ENCODE peak calls at places on chromosomes 6 and 20, in seven cellular contexts. H is stimulated activated CD8-positive, alpha-beta memory T cell treated with anti-CD3 and anti-CD28 coated beads, Interleukin-7, amount 100 ng/mL, for 1 hour; Y is right atrium auricular region; U is stimulated activated CD4-positive, alpha-beta T cell treated with anti-CD3 and anti-CD28 coated beads, Interleukin-4, amount 100 ng/mL, for 24 hours; Q is GM12865; C is GM04504; K is T-helper 17 cell. O is an unnamed sample.

GRCh38 chr6:160333101-160333500 is 15.1 kb upstream of the SLC22A3 start:
- DNase-seq in H (no peak), Y (no peak), U (no peak), Q (no peak), C (no peak), K (no peak), O (no peak)

GRCh38 chr6:26107935-26108334 is 20.7 kb downstream of the HFE start:
- DNase-seq in H (no peak), Y (no peak), U (no peak), Q (no peak), C (no peak), K (no peak), O (no peak)

GRCh38 chr20:48186915-48187314 is 401.6 kb upstream of the SULF2 start:
- DNase-seq in H (no peak), Y (no peak), U (no peak), Q (no peak), C (no peak), K (no peak), O (peak; percentile 87)

GRCh38 chr6:26305097-26305841 is 59.7 kb upstream of the BTN3A2 start:
- DNase-seq in H (no peak), Y (peak; percentile 63), U (peak; percentile 80), Q (peak; percentile 82), C (no peak), K (peak; percentile 48), O (peak; percentile 29)

GRCh38 chr6:86685230-86685797 is 252.0 kb upstream of the HTR1E start:
- DNase-seq in H (no peak), Y (no peak), U (no peak), Q (no peak), C (no peak), K (no peak), O (no peak)

GRCh38 chr6:53436904-53437303 is 88.2 kb upstream of the ELOVL5 start:
- DNase-seq in H (no peak), Y (no peak), U (no peak), Q (no peak), C (no peak), K (no peak), O (no peak)

GRCh38 chr20:35235881-35236280 is 9.4 kb downstream of the MMP24 start:
- DNase-seq in H (no peak), Y (no peak), U (no peak), Q (no peak), C (no peak), K (no peak), O (no peak)

GRCh38 chr6:36616888-36617521 is 22.8 kb downstream of the SRSF3 start:
- DNase-seq in H (no peak), Y (peak; percentile 59), U (no peak), Q (peak; percentile 40), C (no peak), K (no peak), O (peak; percentile 94)

GRCh38 chr6:133764011-133764812 is 124.7 kb upstream of the TCF21 start:
- DNase-seq in H (no peak), Y (no peak), U (no peak), Q (no peak), C (no peak), K (no peak), O (no peak)

GRCh38 chr6:166566026-166567011 is 20.2 kb downstream of the RAMACL start:
- DNase-seq in H (no peak), Y (no peak), U (no peak), Q (no peak), C (no peak), K (no peak), O (no peak)

GRCh38 chr6:111673086-111673485 is 67.4 kb upstream of the TRAF3IP2 start:
- DNase-seq in H (no peak), Y (no peak), U (no peak), Q (no peak), C (no peak), K (no peak), O (no peak)

GRCh38 chr20:1809121-1809520 is 86.1 kb upstream of the SIRPA start:
- DNase-seq in H (no peak), Y (no peak), U (no peak), Q (no peak), C (peak; percentile 64), K (no peak), O (peak; percentile 70)

GRCh38 chr6:38350882-38351281 is 288.8 kb downstream of the BTBD9 start:
- DNase-seq in H (no peak), Y (no peak), U (no peak), Q (no peak), C (peak; percentile 32), K (no peak), O (no peak)

O was measured in NCI-H446.